ENCODE peak calls at places on chromosomes 3 and 15, in eight cellular contexts. G is stimulated activated naive CD8-positive, alpha-beta T cell treated with anti-CD3 and anti-CD28 coated beads, Interleukin-15, amount 100 ng/mL, for 72 hours; L is amniotic stem cell; M is heart right ventricle; V is mammary epithelial cell; D is heart left ventricle; T is NCI-H1930; A is activated naive CD4-positive, alpha-beta T cell treated with Interleukin-2 at 50 U/mL for 16 hours. Q is an unnamed sample.

GRCh38 chr15:85621096-85621495 is 173.6 kb downstream of the KLHL25 start:
- DNase-seq in G (no peak), L (no peak), M (no peak), V (no peak), D (no peak), T (no peak), A (no peak), Q (no peak)

GRCh38 chr15:45402955-45403892 is 24.9 kb upstream of the GATM start:
- DNase-seq in G (peak; percentile 16), L (no peak), M (peak; percentile 18), V (peak; percentile 89), D (peak; percentile 79), T (peak; percentile 7), A (peak; percentile 31), Q (peak; percentile 55)

GRCh38 chr3:186021673-186022362 is 84.0 kb upstream of the TRA2B start:
- DNase-seq in G (no peak), L (peak; percentile 87), M (no peak), V (peak; percentile 78), D (no peak), T (no peak), A (no peak), Q (peak; percentile 95)

GRCh38 chr3:46472736-46473135 is 8.0 kb upstream of the LTF start:
- DNase-seq in G (no peak), L (no peak), M (no peak), V (no peak), D (no peak), T (no peak), A (no peak), Q (no peak)

GRCh38 chr15:62906627-62907026 is 135.9 kb upstream of the TPM1 start:
- DNase-seq in G (no peak), L (no peak), M (no peak), V (no peak), D (no peak), T (no peak), A (no peak), Q (no peak)

GRCh38 chr15:80568876-80569605 is 126.1 kb upstream of the ABHD17C start:
- DNase-seq in G (no peak), L (no peak), M (no peak), V (no peak), D (no peak), T (no peak), A (no peak), Q (no peak)

GRCh38 chr3:28835751-28836150 is 445.1 kb upstream of the RBMS3 start:
- DNase-seq in G (no peak), L (no peak), M (no peak), V (peak; percentile 43), D (no peak), T (no peak), A (no peak), Q (no peak)

GRCh38 chr3:170749185-170749584 is 120.8 kb downstream of the RPL22L1 start:
- DNase-seq in G (no peak), L (no peak), M (no peak), V (no peak), D (no peak), T (no peak), A (no peak), Q (no peak)

GRCh38 chr3:100634493-100635272 is 25.3 kb downstream of the ADGRG7 start:
- DNase-seq in G (peak; percentile 34), L (no peak), M (no peak), V (peak; percentile 78), D (no peak), T (no peak), A (no peak), Q (peak; percentile 30)